ENCODE peak calls at places on chromosomes 4 and X, in four cellular contexts. K is psoas muscle, T is fibroblast of lung, A is transverse colon. G is an unnamed sample.

GRCh38 chrX:130975947-130976346 is 72.9 kb upstream of the ENOX2 start:
- DNase-seq in K (no peak), T (peak; percentile 45), A (peak; percentile 38), G (peak; percentile 5)

GRCh38 chr4:159607824-159608223 is 504.9 kb downstream of the RAPGEF2 start:
- DNase-seq in K (no peak), T (peak; percentile 29), A (no peak), G (no peak)

GRCh38 chr4:72340803-72341431 is 228.1 kb downstream of the ADAMTS3 start:
- DNase-seq in K (no peak), T (peak; percentile 23), A (no peak), G (no peak)

GRCh38 chr4:156950950-156951349 is 20.6 kb downstream of the PDGFC start:
- DNase-seq in K (no peak), T (no peak), A (no peak), G (no peak)

GRCh38 chrX:44913656-44914531 is 40.9 kb downstream of the KDM6A start:
- DNase-seq in K (no peak), T (no peak), A (no peak), G (no peak)

GRCh38 chrX:78517124-78517523 is 142.0 kb downstream of the RTL3 start:
- DNase-seq in K (no peak), T (peak; percentile 57), A (no peak), G (peak; percentile 47)

GRCh38 chr4:176274441-176274840 is 5.4 kb upstream of the ASB5 start:
- DNase-seq in K (no peak), T (peak; percentile 66), A (no peak), G (no peak)

GRCh38 chr4:24988776-24989175 is 42.0 kb downstream of the LGI2 start:
- DNase-seq in K (no peak), T (peak; percentile 32), A (no peak), G (no peak)

GRCh38 chr4:54484361-54484760 is 173.4 kb upstream of the KIT start:
- DNase-seq in K (no peak), T (no peak), A (no peak), G (no peak)

GRCh38 chr4:5168891-5169290 is 117.6 kb downstream of the STK32B start:
- DNase-seq in K (no peak), T (no peak), A (no peak), G (no peak)

GRCh38 chr4:79865253-79865652 is 207.8 kb downstream of the ANTXR2 start:
- DNase-seq in K (no peak), T (peak; percentile 89), A (no peak), G (no peak)

GRCh38 chr4:24105183-24106039 is 215.6 kb upstream of the PPARGC1A start:
- DNase-seq in K (peak; percentile 26), T (peak; percentile 95), A (no peak), G (no peak)

GRCh38 chr4:19880205-19880604 is 371.5 kb upstream of the SLIT2 start:
- DNase-seq in K (no peak), T (no peak), A (no peak), G (no peak)

GRCh38 chr4:26803462-26803861 is 57.2 kb upstream of the STIM2 start:
- DNase-seq in K (no peak), T (peak; percentile 22), A (no peak), G (no peak)

GRCh38 chr4:41661447-41662076 is 87.0 kb downstream of the PHOX2B start:
- DNase-seq in K (peak; percentile 50), T (peak; percentile 30), A (peak; percentile 54), G (no peak)

GRCh38 chrX:65528705-65529340 is 5.8 kb downstream of the LAS1L start:
- DNase-seq in K (peak; percentile 36), T (peak; percentile 6), A (peak; percentile 60), G (no peak)
- H3K36me3 ChIP-seq in K (peaks cover 68% of the 10 kb centered on the region), T (peaks cover 2% of the 10 kb centered on the region), A (no peaks in the 10 kb centered on the region), G (peaks cover 2% of the 10 kb centered on the region)

GRCh38 chrX:96684339-96685204 is at the start of gene DIAPH2:
- DNase-seq in K (peak; percentile 76), T (peak; percentile 80), A (peak; percentile 87), G (peak; percentile 86)
- TF ChIP-seq CTCF in K (peak; percentile 35), T (no peak), A (peak; percentile 9), G (no peak)

GRCh38 chr4:118745357-118745756 is 60.2 kb downstream of the METTL14 start:
- DNase-seq in K (no peak), T (no peak), A (no peak), G (no peak)
- H3K36me3 ChIP-seq in K (peaks cover 21% of the 10 kb centered on the region), T (peaks cover 13% of the 10 kb centered on the region), A (no peaks in the 10 kb centered on the region), G (peaks cover 8% of the 10 kb centered on the region)

DNA sequence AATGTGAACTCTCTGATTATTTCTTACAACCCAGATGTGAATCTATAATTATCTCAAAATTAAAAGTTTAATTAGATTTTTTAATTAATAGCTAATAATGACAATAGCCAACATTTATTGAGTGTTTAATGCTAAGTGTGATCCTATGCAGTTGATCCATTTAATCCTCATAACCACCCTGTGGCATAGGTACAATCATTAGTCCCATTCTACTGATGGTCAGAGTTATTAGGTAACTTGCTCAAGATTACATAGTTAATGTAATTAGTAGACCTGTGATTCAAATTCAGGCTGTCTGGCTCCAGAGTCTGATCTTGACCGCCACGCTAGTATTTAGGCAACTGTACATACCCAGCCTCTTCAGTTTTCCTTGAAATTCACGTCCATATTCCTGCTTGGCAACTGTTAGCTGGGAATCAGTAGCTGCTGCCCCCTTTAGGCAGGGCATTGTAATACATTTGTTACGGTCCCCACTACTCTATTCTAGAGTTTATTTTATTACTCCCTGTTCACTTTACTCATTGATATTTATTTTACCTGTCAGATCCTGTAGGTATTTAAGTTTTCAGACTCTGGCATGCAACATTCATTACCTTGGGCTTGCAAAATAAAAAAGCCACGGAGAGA is 20.6 kb upstream of the TEC start:
- DNase-seq in K (no peak), T (no peak), A (peak; percentile 27), G (no peak)
- TF ChIP-seq CTCF in K (peak; percentile 51), T (peak; percentile 59), A (peak; percentile 60), G (peak; percentile 78)